ENCODE peak calls at places on chromosome 13, in seven cellular contexts. One of them, this sample, is unnamed.

GRCh38 chr13:93922063-93922462 is 557.4 kb downstream of the DCT start:
- DNase-seq in neural progenitor cell: no peak
- DNase-seq in suprapubic skin: no peak
- DNase-seq in activated gamma-delta T cell treated with Interleukin-2 at 50 U/mL for 16 hours: no peak
- DNase-seq in HEK293T: no peak
- DNase-seq in GM23338: peak; percentile 10
- DNase-seq in T-helper 9 cell: no peak
- DNase-seq in this sample: no peak

GRCh38 chr13:46495066-46495465 is 57.9 kb upstream of the LRCH1 start:
- DNase-seq in neural progenitor cell: no peak
- DNase-seq in HEK293T: no peak
- DNase-seq in suprapubic skin: no peak
- DNase-seq in activated gamma-delta T cell treated with Interleukin-2 at 50 U/mL for 16 hours: no peak
- DNase-seq in GM23338: no peak
- DNase-seq in T-helper 9 cell: no peak
- DNase-seq in this sample: no peak

GRCh38 chr13:45674908-45675307 is 27.2 kb upstream of the CBY2 start:
- DNase-seq in neural progenitor cell: peak; percentile 75
- DNase-seq in activated gamma-delta T cell treated with Interleukin-2 at 50 U/mL for 16 hours: no peak
- DNase-seq in HEK293T: no peak
- DNase-seq in GM23338: peak; percentile 19
- DNase-seq in T-helper 9 cell: no peak
- DNase-seq in suprapubic skin: no peak
- DNase-seq in this sample: no peak

GRCh38 chr13:33261426-33262068 is 24.0 kb downstream of the STARD13 start:
- DNase-seq in T-helper 9 cell: no peak
- DNase-seq in neural progenitor cell: no peak
- DNase-seq in suprapubic skin: no peak
- DNase-seq in activated gamma-delta T cell treated with Interleukin-2 at 50 U/mL for 16 hours: no peak
- DNase-seq in HEK293T: no peak
- DNase-seq in GM23338: no peak
- DNase-seq in this sample: no peak

GRCh38 chr13:39490136-39490535 is 112.9 kb downstream of the LHFPL6 start:
- DNase-seq in suprapubic skin: no peak
- DNase-seq in neural progenitor cell: peak; percentile 63
- DNase-seq in GM23338: peak; percentile 96
- DNase-seq in T-helper 9 cell: no peak
- DNase-seq in activated gamma-delta T cell treated with Interleukin-2 at 50 U/mL for 16 hours: no peak
- DNase-seq in HEK293T: no peak
- DNase-seq in this sample: no peak

GRCh38 chr13:100722517-100722916 is 47.9 kb upstream of the TMTC4 start:
- DNase-seq in suprapubic skin: no peak
- DNase-seq in neural progenitor cell: peak; percentile 6
- DNase-seq in activated gamma-delta T cell treated with Interleukin-2 at 50 U/mL for 16 hours: no peak
- DNase-seq in T-helper 9 cell: no peak
- DNase-seq in GM23338: peak; percentile 28
- DNase-seq in HEK293T: peak; percentile 4
- DNase-seq in this sample: no peak

GRCh38 chr13:40477623-40478608 is 188.5 kb downstream of the FOXO1 start:
- DNase-seq in GM23338: no peak
- DNase-seq in suprapubic skin: no peak
- DNase-seq in HEK293T: no peak
- DNase-seq in T-helper 9 cell: no peak
- DNase-seq in neural progenitor cell: peak; percentile 18
- DNase-seq in activated gamma-delta T cell treated with Interleukin-2 at 50 U/mL for 16 hours: no peak
- DNase-seq in this sample: no peak

GRCh38 chr13:107203146-107203847 is 635.4 kb upstream of the ARGLU1 start:
- DNase-seq in activated gamma-delta T cell treated with Interleukin-2 at 50 U/mL for 16 hours: no peak
- DNase-seq in HEK293T: peak; percentile 21
- DNase-seq in neural progenitor cell: peak; percentile 73
- DNase-seq in T-helper 9 cell: no peak
- DNase-seq in GM23338: peak; percentile 82
- DNase-seq in suprapubic skin: no peak
- DNase-seq in this sample: no peak

GRCh38 chr13:36057041-36057440 is 74.1 kb downstream of the DCLK1 start:
- DNase-seq in HEK293T: no peak
- DNase-seq in suprapubic skin: no peak
- DNase-seq in activated gamma-delta T cell treated with Interleukin-2 at 50 U/mL for 16 hours: no peak
- DNase-seq in neural progenitor cell: peak; percentile 11
- DNase-seq in GM23338: peak; percentile 55
- DNase-seq in T-helper 9 cell: no peak
- DNase-seq in this sample: no peak

GRCh38 chr13:30735025-30735967 is at the start of gene ALOX5AP:
- DNase-seq in suprapubic skin: peak; percentile 69
- DNase-seq in GM23338: no peak
- DNase-seq in HEK293T: no peak
- DNase-seq in T-helper 9 cell: peak; percentile 27
- DNase-seq in neural progenitor cell: no peak
- DNase-seq in activated gamma-delta T cell treated with Interleukin-2 at 50 U/mL for 16 hours: peak; percentile 33
- DNase-seq in this sample: no peak

GRCh38 chr13:64997438-64997837 is 2232.7 kb downstream of the PCDH9 start:
- DNase-seq in suprapubic skin: no peak
- DNase-seq in T-helper 9 cell: no peak
- DNase-seq in neural progenitor cell: no peak
- DNase-seq in HEK293T: no peak
- DNase-seq in activated gamma-delta T cell treated with Interleukin-2 at 50 U/mL for 16 hours: no peak
- DNase-seq in GM23338: peak; percentile 16
- DNase-seq in this sample: no peak

GRCh38 chr13:41563501-41564001 is 106.2 kb downstream of the RGCC start:
- DNase-seq in neural progenitor cell: no peak
- DNase-seq in T-helper 9 cell: no peak
- DNase-seq in suprapubic skin: no peak
- DNase-seq in GM23338: no peak
- DNase-seq in HEK293T: no peak
- DNase-seq in activated gamma-delta T cell treated with Interleukin-2 at 50 U/mL for 16 hours: no peak
- DNase-seq in this sample: no peak

GRCh38 chr13:33751151-33751550 is 66.8 kb upstream of the RFC3 start:
- DNase-seq in activated gamma-delta T cell treated with Interleukin-2 at 50 U/mL for 16 hours: no peak
- DNase-seq in T-helper 9 cell: no peak
- DNase-seq in neural progenitor cell: no peak
- DNase-seq in suprapubic skin: no peak
- DNase-seq in HEK293T: no peak
- DNase-seq in GM23338: no peak
- DNase-seq in this sample: no peak

GRCh38 chr13:113203507-113204377 is 4.7 kb downstream of the PCID2 start:
- DNase-seq in neural progenitor cell: no peak
- DNase-seq in T-helper 9 cell: no peak
- DNase-seq in suprapubic skin: no peak
- DNase-seq in GM23338: no peak
- DNase-seq in activated gamma-delta T cell treated with Interleukin-2 at 50 U/mL for 16 hours: no peak
- DNase-seq in HEK293T: no peak
- DNase-seq in this sample: no peak

GRCh38 chr13:47252627-47253026 is 355.8 kb upstream of the HTR2A start:
- DNase-seq in suprapubic skin: no peak
- DNase-seq in activated gamma-delta T cell treated with Interleukin-2 at 50 U/mL for 16 hours: no peak
- DNase-seq in neural progenitor cell: no peak
- DNase-seq in HEK293T: no peak
- DNase-seq in T-helper 9 cell: no peak
- DNase-seq in GM23338: no peak
- DNase-seq in this sample: no peak

GRCh38 chr13:72561791-72562190 is 165.6 kb downstream of the MZT1 start:
- DNase-seq in HEK293T: no peak
- DNase-seq in GM23338: no peak
- DNase-seq in T-helper 9 cell: no peak
- DNase-seq in suprapubic skin: no peak
- DNase-seq in activated gamma-delta T cell treated with Interleukin-2 at 50 U/mL for 16 hours: no peak
- DNase-seq in neural progenitor cell: no peak
- DNase-seq in this sample: no peak

GRCh38 chr13:23643828-23644419 is 73.7 kb downstream of the TNFRSF19 start:
- DNase-seq in neural progenitor cell: no peak
- DNase-seq in HEK293T: no peak
- DNase-seq in T-helper 9 cell: no peak
- DNase-seq in activated gamma-delta T cell treated with Interleukin-2 at 50 U/mL for 16 hours: no peak
- DNase-seq in suprapubic skin: no peak
- DNase-seq in GM23338: no peak
- DNase-seq in this sample: no peak

GRCh38 chr13:58869566-58869965 is 1238.0 kb downstream of the PCDH17 start:
- DNase-seq in GM23338: no peak
- DNase-seq in neural progenitor cell: no peak
- DNase-seq in T-helper 9 cell: no peak
- DNase-seq in suprapubic skin: no peak
- DNase-seq in activated gamma-delta T cell treated with Interleukin-2 at 50 U/mL for 16 hours: no peak
- DNase-seq in HEK293T: no peak
- DNase-seq in this sample: no peak

GRCh38 chr13:34993470-34993869 is 51.4 kb downstream of the NBEA start:
- DNase-seq in T-helper 9 cell: no peak
- DNase-seq in neural progenitor cell: no peak
- DNase-seq in HEK293T: no peak
- DNase-seq in suprapubic skin: no peak
- DNase-seq in activated gamma-delta T cell treated with Interleukin-2 at 50 U/mL for 16 hours: no peak
- DNase-seq in GM23338: no peak
- DNase-seq in this sample: no peak

GRCh38 chr13:98528663-98529064 is 48.2 kb downstream of the STK24 start:
- DNase-seq in GM23338: no peak
- DNase-seq in neural progenitor cell: no peak
- DNase-seq in T-helper 9 cell: no peak
- DNase-seq in HEK293T: no peak
- DNase-seq in activated gamma-delta T cell treated with Interleukin-2 at 50 U/mL for 16 hours: no peak
- DNase-seq in suprapubic skin: no peak
- DNase-seq in this sample: no peak

GRCh38 chr13:34776390-34776981 is 165.6 kb upstream of the NBEA start:
- DNase-seq in neural progenitor cell: no peak
- DNase-seq in T-helper 9 cell: no peak
- DNase-seq in activated gamma-delta T cell treated with Interleukin-2 at 50 U/mL for 16 hours: no peak
- DNase-seq in suprapubic skin: no peak
- DNase-seq in GM23338: no peak
- DNase-seq in HEK293T: no peak
- DNase-seq in this sample: no peak

GRCh38 chr13:106117035-106117434 is 418.4 kb downstream of the EFNB2 start:
- DNase-seq in HEK293T: no peak
- DNase-seq in T-helper 9 cell: no peak
- DNase-seq in neural progenitor cell: no peak
- DNase-seq in suprapubic skin: no peak
- DNase-seq in GM23338: no peak
- DNase-seq in activated gamma-delta T cell treated with Interleukin-2 at 50 U/mL for 16 hours: no peak
- DNase-seq in this sample: no peak

GRCh38 chr13:79522583-79522982 is 41.6 kb downstream of the NDFIP2 start:
- DNase-seq in suprapubic skin: no peak
- DNase-seq in GM23338: no peak
- DNase-seq in T-helper 9 cell: no peak
- DNase-seq in HEK293T: no peak
- DNase-seq in activated gamma-delta T cell treated with Interleukin-2 at 50 U/mL for 16 hours: no peak
- DNase-seq in neural progenitor cell: no peak
- DNase-seq in this sample: no peak

GRCh38 chr13:79212064-79212619 is 193.9 kb downstream of the RBM26 start:
- DNase-seq in HEK293T: no peak
- DNase-seq in suprapubic skin: no peak
- DNase-seq in T-helper 9 cell: no peak
- DNase-seq in activated gamma-delta T cell treated with Interleukin-2 at 50 U/mL for 16 hours: no peak
- DNase-seq in GM23338: no peak
- DNase-seq in neural progenitor cell: no peak
- DNase-seq in this sample: no peak

GRCh38 chr13:50309200-50309848 is 294.1 kb downstream of the KCNRG start:
- DNase-seq in HEK293T: no peak
- DNase-seq in activated gamma-delta T cell treated with Interleukin-2 at 50 U/mL for 16 hours: no peak
- DNase-seq in suprapubic skin: no peak
- DNase-seq in neural progenitor cell: no peak
- DNase-seq in GM23338: no peak
- DNase-seq in T-helper 9 cell: no peak
- DNase-seq in this sample: no peak

GRCh38 chr13:29476046-29476445 is 119.4 kb downstream of the SLC7A1 start:
- DNase-seq in T-helper 9 cell: no peak
- DNase-seq in suprapubic skin: no peak
- DNase-seq in activated gamma-delta T cell treated with Interleukin-2 at 50 U/mL for 16 hours: no peak
- DNase-seq in HEK293T: no peak
- DNase-seq in neural progenitor cell: no peak
- DNase-seq in GM23338: no peak
- DNase-seq in this sample: no peak

This sample was measured in effector CD8-positive, alpha-beta T cell.